ENCODE peak calls at places on chromosomes 2 and 18, in ten cellular contexts. P is sigmoid colon, L is transverse colon, O is HepG2, K is A549, G is H1, D is stomach, Z is SK-N-SH, X is GM12878, J is upper lobe of left lung. V is an unnamed sample.

GRCh38 chr2:11420190-11420589 is 45.8 kb downstream of the E2F6 start:
- DNase-seq in K (no peak), O (no peak), X (no peak), D (no peak), Z (no peak), P (no peak), G (no peak), J (no peak), L (no peak), V (no peak)

GRCh38 chr2:218748795-218749429 is 33.0 kb upstream of the CYP27A1 start:
- DNase-seq in K (no peak), G (no peak), Z (no peak), L (no peak), P (no peak), X (no peak), J (no peak), D (no peak), O (peak), V (no peak)

GRCh38 chr2:36485521-36485920 is 112.4 kb downstream of the FEZ2 start:
- DNase-seq in P (no peak), G (no peak), K (peak), X (no peak), Z (no peak), J (no peak), D (no peak), L (no peak), O (no peak), V (no peak)

GRCh38 chr2:199851886-199852285 is 894 bp upstream of the FTCDNL1 start:
- DNase-seq in X (no peak), K (no peak), J (no peak), G (no peak), P (no peak), O (no peak), Z (no peak), L (no peak), D (no peak), V (no peak)

GRCh38 chr2:10776231-10776977 is 36.2 kb downstream of the PDIA6 start:
- DNase-seq in G (no peak), L (no peak), X (no peak), D (peak), J (no peak), Z (peak), K (no peak), P (peak), O (no peak), V (no peak)

GRCh38 chr18:46958209-46958608 is 40.8 kb downstream of the KATNAL2 start:
- DNase-seq in X (no peak), K (no peak), G (no peak), P (no peak), Z (no peak), D (no peak), L (no peak), J (no peak), O (no peak), V (no peak)

GRCh38 chr2:160859086-160859485 is 301.1 kb upstream of the TANK start:
- DNase-seq in L (no peak), K (peak), P (no peak), G (no peak), O (no peak), X (no peak), Z (peak), D (no peak), J (no peak), V (no peak)

GRCh38 chr2:176961759-176962158 is 250.8 kb upstream of the HNRNPA3 start:
- DNase-seq in O (no peak), L (no peak), P (no peak), J (no peak), D (no peak), X (no peak), Z (no peak), K (no peak), G (no peak), V (no peak)

GRCh38 chr2:73253400-73253799 is 19.3 kb downstream of the CCT7 start:
- DNase-seq in J (no peak), P (no peak), L (no peak), Z (no peak), X (no peak), K (no peak), D (no peak), O (no peak), G (no peak), V (no peak)

GRCh38 chr2:188367164-188367563 is 75.5 kb downstream of the GULP1 start:
- DNase-seq in Z (no peak), L (no peak), O (no peak), J (no peak), D (no peak), X (no peak), P (no peak), K (no peak), G (no peak), V (no peak)

GRCh38 chr2:188365058-188365641 is 73.5 kb downstream of the GULP1 start:
- DNase-seq in G (no peak), P (no peak), L (no peak), J (no peak), D (no peak), O (no peak), K (no peak), X (no peak), Z (peak), V (no peak)

GRCh38 chr2:188364033-188364432 is 72.4 kb downstream of the GULP1 start:
- DNase-seq in J (no peak), X (no peak), G (no peak), Z (no peak), K (no peak), P (no peak), L (no peak), O (no peak), D (no peak), V (no peak)

DNA sequence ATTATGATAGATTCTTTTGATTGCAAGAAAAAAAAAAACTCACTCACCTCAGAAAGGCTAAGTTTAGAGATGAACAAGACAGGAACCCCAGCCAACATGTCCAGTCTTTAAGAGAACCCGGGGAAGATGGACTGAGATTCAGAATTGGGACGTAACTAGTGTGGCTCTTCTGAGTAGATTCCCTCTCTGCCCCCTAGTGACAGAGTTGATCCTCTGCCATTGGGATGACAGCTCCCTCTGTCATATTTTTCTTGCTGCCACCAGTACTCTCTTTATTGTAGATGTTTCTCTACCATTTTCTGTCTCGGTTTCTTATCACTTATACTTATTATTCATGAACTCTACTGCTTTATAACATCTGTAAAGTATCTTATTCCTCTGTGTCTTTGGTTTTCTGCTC is 77.7 kb downstream of the GULP1 start:
- DNase-seq in D (peak), O (peak), J (no peak), G (no peak), Z (peak), X (no peak), L (peak), K (peak), P (no peak), V (no peak)
- TF ChIP-seq EP300 in D (no peak), O (no peak), J (no peak), G (no peak), Z (no peak), X (no peak), L (no peak), K (no peak), P (no peak), V (no peak)

DNA sequence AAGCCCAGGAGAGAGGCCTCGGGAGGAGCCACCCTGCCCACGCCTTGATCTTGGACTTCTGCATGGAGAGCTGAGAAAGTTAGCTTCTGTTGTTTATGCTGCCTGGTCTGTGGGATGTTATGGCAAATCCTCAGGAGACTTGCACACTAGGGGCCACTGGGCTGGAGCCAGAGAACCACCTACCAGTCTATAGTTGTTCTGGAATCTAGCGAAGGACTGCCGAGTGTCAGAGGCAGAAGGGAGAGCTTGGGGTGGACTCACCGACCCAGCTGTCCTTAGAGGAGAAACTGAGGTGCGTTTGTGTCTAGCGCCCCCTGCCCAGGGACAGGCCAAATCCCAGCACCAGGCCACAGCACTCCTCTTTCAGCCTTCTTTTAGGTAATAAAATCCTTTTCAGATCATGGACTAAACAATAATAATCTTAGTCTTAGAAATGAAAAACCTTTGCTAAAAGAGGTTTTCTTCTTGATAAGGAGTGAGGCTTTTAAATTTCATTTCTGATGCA is 398.7 kb upstream of the SALL3 start:
- DNase-seq in Z (no peak), X (no peak), P (no peak), L (no peak), G (no peak), D (peak), K (no peak), O (no peak), J (no peak), V (no peak)
- TF ChIP-seq CTCF in Z (peak), X (no peak), P (no peak), L (no peak), G (peak), D (no peak), K (no peak), O (no peak), J (no peak), V (no peak)

GRCh38 chr2:227460079-227460485 is 11.9 kb upstream of the AGFG1 start:
- DNase-seq in X (no peak), O (no peak), J (peak), G (no peak), Z (no peak), K (no peak), D (no peak), P (no peak), L (no peak), V (no peak)
- TF ChIP-seq EP300 in X (peak), O (no peak), J (no peak), G (no peak), Z (no peak), K (no peak), D (no peak), P (no peak), L (no peak), V (no peak)

GRCh38 chr2:190318514-190318913 is 1.1 kb downstream of the HIBCH start:
- DNase-seq in X (no peak), Z (no peak), P (no peak), J (no peak), D (no peak), L (no peak), G (no peak), K (no peak), O (no peak), V (no peak)

GRCh38 chr2:190320696-190321095 is 1.1 kb upstream of the HIBCH start:
- DNase-seq in Z (no peak), G (no peak), O (no peak), D (no peak), P (no peak), J (no peak), K (no peak), X (no peak), L (no peak), V (no peak)

GRCh38 chr2:190318931-190319556 is 582 bp downstream of the HIBCH start:
- DNase-seq in P (no peak), J (no peak), X (no peak), K (no peak), L (peak), D (no peak), Z (peak), O (no peak), G (no peak), V (no peak)

GRCh38 chr2:190315273-190315672 is 4.4 kb downstream of the HIBCH start:
- DNase-seq in D (no peak), G (no peak), K (no peak), O (no peak), J (no peak), X (no peak), P (no peak), L (no peak), Z (no peak), V (no peak)

DNA sequence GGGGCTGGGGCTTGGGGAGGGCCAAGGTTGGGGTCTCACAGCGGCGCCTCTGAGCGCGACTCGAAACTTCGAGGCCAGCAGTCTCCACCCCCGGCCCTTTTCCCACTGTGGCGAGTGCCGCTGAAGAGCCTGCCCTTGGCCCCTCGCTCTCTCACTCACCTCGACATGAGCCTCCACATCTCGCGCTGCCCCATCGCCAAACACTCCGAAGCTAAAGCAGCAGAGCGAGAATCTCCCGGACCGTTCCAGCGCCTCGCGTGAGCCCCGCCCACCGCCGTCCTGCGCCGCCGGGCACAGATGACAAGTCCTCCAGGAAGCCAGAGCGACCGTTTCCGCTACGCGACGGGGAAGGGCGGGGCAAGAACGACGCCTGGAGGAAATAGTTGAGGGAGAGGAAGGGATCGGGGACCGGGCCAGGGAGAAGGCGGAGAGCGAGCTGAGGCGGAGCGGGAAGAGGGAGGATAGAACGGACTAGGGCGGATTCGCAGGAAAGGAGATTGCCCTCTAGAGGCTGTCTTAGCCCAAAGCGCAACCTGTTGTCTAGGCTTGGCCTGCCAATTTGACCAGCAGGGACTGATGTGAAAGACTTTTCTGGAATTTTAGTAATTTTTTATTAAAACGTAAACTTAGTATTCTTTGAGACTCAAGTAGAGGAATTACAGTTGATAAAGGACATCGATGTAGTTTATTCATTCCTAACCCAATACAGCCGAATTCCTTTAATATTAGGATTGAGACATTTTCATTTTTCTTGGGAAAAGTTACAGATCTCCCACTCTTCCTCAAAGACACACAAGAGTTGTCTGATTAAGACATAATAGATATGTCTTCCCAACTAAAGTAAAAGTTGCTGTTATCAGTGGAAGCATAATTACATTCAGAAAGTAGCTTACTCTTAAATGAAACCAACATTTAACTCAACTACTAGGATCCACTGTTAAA is at the start of gene HIBCH:
- DNase-seq in O (peak), P (peak), X (peak), L (peak), J (peak), K (peak), D (peak), G (peak), Z (peak), V (peak)
- TF ChIP-seq CTCF in O (peak), P (peak), X (peak), L (peak), J (peak), K (peak), D (peak), G (peak), Z (peak), V (peak)

GRCh38 chr2:150295544-150295943 is 191.9 kb downstream of the RND3 start:
- DNase-seq in D (no peak), J (no peak), O (no peak), G (no peak), X (no peak), P (no peak), Z (no peak), K (no peak), L (no peak), V (no peak)

GRCh38 chr2:150292192-150292591 is 195.3 kb downstream of the RND3 start:
- DNase-seq in O (no peak), Z (no peak), P (no peak), K (no peak), L (no peak), G (no peak), J (no peak), X (no peak), D (no peak), V (no peak)

GRCh38 chr2:150296795-150297546 is 190.5 kb downstream of the RND3 start:
- DNase-seq in P (no peak), K (peak), O (no peak), L (no peak), J (no peak), G (no peak), X (no peak), D (no peak), Z (no peak), V (no peak)

GRCh38 chr2:150292807-150293206 is 194.7 kb downstream of the RND3 start:
- DNase-seq in Z (no peak), P (no peak), J (no peak), G (no peak), D (no peak), L (no peak), K (no peak), O (no peak), X (no peak), V (no peak)

GRCh38 chr2:150293771-150294170 is 193.7 kb downstream of the RND3 start:
- DNase-seq in O (no peak), L (no peak), P (no peak), D (no peak), Z (no peak), K (no peak), X (no peak), G (no peak), J (no peak), V (no peak)
- TF ChIP-seq EP300 in O (no peak), L (no peak), P (no peak), D (no peak), Z (no peak), K (no peak), X (no peak), G (no peak), J (no peak), V (no peak)

DNA sequence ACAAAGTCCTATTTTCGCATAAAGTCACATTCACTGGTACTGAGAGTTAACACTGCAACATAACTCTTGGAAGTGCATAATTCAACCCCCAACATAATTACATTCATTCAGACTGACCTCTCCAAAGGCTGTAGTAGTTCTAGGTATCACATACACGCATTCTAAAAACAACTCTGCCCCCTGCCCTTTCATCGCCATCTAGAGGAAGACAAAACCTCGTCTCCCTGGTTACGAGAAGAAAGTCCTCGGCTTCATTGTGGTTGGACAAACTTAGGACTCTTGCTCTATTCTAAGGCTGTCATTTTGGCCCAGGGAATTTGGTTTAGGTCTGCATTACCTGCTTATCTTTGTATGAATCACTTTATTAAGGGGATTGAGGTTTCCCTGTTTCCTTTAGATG is 215.3 kb upstream of the NRXN1 start:
- DNase-seq in J (no peak), D (no peak), X (no peak), G (no peak), Z (no peak), L (no peak), P (no peak), O (no peak), K (no peak), V (no peak)
- TF ChIP-seq CTCF in J (no peak), D (no peak), X (no peak), G (peak), Z (no peak), L (no peak), P (no peak), O (no peak), K (no peak), V (no peak)